ENCODE peak calls at places on chromosomes 12 and 14, in six cellular contexts. I is heart left ventricle, E is A549, D is body of pancreas, F is left ventricle myocardium inferior, K is OCI-LY7. U is an unnamed sample.

GRCh38 chr12:100927825-100928224 is 133.2 kb downstream of the ANO4 start:
- DNase-seq in D (no peak), F (no peak), E (no peak), I (no peak), K (no peak), U (no peak)

GRCh38 chr12:6280053-6280469 is 30.4 kb upstream of the PLEKHG6 start:
- DNase-seq in E (peak; percentile 86), F (no peak), I (no peak), K (no peak), D (peak; percentile 80), U (peak; percentile 90)

GRCh38 chr12:117507547-117507946 is 146.1 kb upstream of the NOS1 start:
- DNase-seq in E (no peak), K (no peak), I (no peak), F (no peak), D (peak; percentile 30), U (no peak)

GRCh38 chr12:65372574-65372973 is 94.1 kb downstream of the MSRB3 start:
- DNase-seq in K (no peak), D (no peak), E (no peak), F (no peak), I (no peak), U (no peak)

GRCh38 chr14:52848626-52849025 is 57.2 kb upstream of the GNPNAT1 start:
- DNase-seq in F (no peak), E (no peak), I (no peak), K (no peak), D (no peak), U (no peak)

GRCh38 chr12:43676183-43676813 is 82.3 kb downstream of the PUS7L start:
- DNase-seq in E (peak; percentile 15), D (peak; percentile 24), F (no peak), K (peak; percentile 34), I (no peak), U (no peak)

GRCh38 chr12:109098671-109099070 is 1.3 kb downstream of the UNG start:
- DNase-seq in K (no peak), I (no peak), E (no peak), F (no peak), D (no peak), U (peak; percentile 26)

GRCh38 chr14:104647467-104648063 is 41.9 kb upstream of the INF2 start:
- DNase-seq in F (no peak), D (no peak), I (no peak), E (no peak), K (no peak), U (no peak)

GRCh38 chr12:82682326-82682725 is 4.4 kb upstream of the TMTC2 start:
- DNase-seq in D (peak; percentile 23), I (no peak), E (peak; percentile 17), F (no peak), K (no peak), U (no peak)

GRCh38 chr14:23951590-23952143 is 1.9 kb upstream of the DHRS4 start:
- DNase-seq in I (no peak), D (peak; percentile 79), E (no peak), F (no peak), K (no peak), U (no peak)

GRCh38 chr12:124737040-124737419 is 126.6 kb downstream of the SCARB1 start:
- DNase-seq in I (no peak), E (no peak), F (no peak), D (no peak), K (no peak), U (no peak)

GRCh38 chr14:99188721-99189120 is 83.3 kb downstream of the BCL11B start:
- DNase-seq in I (no peak), D (no peak), K (no peak), F (no peak), E (no peak), U (no peak)

GRCh38 chr12:51884676-51885229 is 3.1 kb upstream of the ANKRD33 start:
- DNase-seq in D (no peak), F (no peak), I (no peak), K (no peak), E (peak; percentile 50), U (no peak)

GRCh38 chr12:105331805-105332251 is 1.3 kb downstream of the C12orf75 start:
- DNase-seq in K (peak; percentile 67), I (no peak), E (no peak), F (no peak), D (no peak), U (no peak)

GRCh38 chr12:7180685-7181084 is 8.8 kb upstream of the PEX5 start:
- DNase-seq in K (no peak), I (no peak), F (no peak), D (no peak), E (no peak), U (no peak)

GRCh38 chr12:24780969-24781368 is 167.9 kb downstream of the BCAT1 start:
- DNase-seq in D (no peak), I (no peak), F (no peak), K (peak; percentile 27), E (no peak), U (no peak)

GRCh38 chr12:14403711-14404164 is 38.3 kb downstream of the ATF7IP start:
- DNase-seq in K (peak; percentile 52), E (no peak), F (no peak), I (no peak), D (peak; percentile 38), U (peak; percentile 69)

DNA sequence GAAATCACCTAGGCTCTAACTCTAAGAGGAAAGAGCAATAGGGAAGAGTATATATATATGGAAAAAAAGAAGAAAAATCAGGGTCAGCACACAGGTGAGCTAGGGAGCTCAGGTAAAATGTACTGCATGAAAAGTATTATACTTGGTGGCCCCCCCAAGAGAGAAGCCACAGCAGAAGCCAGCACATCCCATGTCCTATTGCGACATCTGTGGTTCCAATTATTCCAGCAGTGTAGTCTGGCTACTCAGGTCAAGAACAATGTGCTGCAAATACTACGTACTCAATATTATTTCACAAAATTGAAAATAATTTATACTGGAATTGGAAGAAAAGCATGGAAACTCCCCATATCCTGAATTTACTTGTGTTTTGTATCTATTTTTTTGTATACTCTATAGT is 85.5 kb downstream of the CEP83 start:
- DNase-seq in E (no peak), D (no peak), F (no peak), I (no peak), K (no peak), U (peak; percentile 6)
- H3K4me3 ChIP-seq in E (no peak overlapping the region), D (no peak overlapping the region), F (no peak overlapping the region), I (no peak overlapping the region), K (no peak overlapping the region), U (no peak overlapping the region)

GRCh38 chr12:20546267-20546666 is 148.9 kb upstream of the SLCO1C1 start:
- DNase-seq in K (no peak), I (no peak), F (no peak), E (no peak), D (no peak), U (no peak)

GRCh38 chr12:20555015-20555414 is 140.1 kb upstream of the SLCO1C1 start:
- DNase-seq in F (no peak), D (no peak), I (no peak), K (no peak), E (no peak), U (no peak)

GRCh38 chr12:20547788-20548575 is 147.2 kb upstream of the SLCO1C1 start:
- DNase-seq in K (no peak), D (no peak), E (no peak), I (no peak), F (no peak), U (peak; percentile 67)

GRCh38 chr12:20548592-20548991 is 146.5 kb upstream of the SLCO1C1 start:
- DNase-seq in E (no peak), D (no peak), K (no peak), I (no peak), F (no peak), U (no peak)

DNA sequence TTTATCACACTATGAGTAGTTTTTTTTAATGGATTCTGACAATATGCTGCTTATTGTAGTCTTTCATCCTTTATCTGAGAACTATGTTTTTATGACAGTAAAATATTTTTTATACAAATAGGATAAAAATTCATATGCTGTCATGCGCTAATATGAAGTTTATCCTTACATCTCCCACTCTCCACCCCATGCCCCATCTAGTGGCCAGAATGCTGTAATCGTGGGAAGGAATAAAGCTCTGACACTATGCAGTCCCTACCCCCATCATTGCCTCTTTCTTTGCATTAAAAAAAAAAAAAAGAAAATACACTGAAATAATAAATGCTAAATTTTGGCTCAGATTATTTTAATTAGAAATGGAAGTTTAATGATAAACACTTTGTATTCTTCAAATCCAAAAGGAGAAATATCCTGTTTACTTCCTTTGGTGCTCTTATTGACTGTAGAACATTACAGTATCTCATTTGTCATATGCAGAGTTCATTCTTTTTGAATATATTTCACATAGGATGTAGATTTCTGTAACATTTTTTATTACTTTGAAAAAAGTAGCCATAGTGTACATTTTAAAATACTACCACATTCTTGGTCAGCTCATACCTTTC is 145.9 kb upstream of the SLCO1C1 start:
- DNase-seq in K (no peak), D (no peak), F (no peak), I (peak; percentile 31), E (peak; percentile 30), U (peak; percentile 45)
- TF ChIP-seq CTCF in K (peak; percentile 69), D (peak; percentile 24), F (peak; percentile 69), I (peak; percentile 69), E (peak; percentile 70), U (peak; percentile 76)

GRCh38 chr12:89059721-89060120 is 292.6 kb downstream of the DUSP6 start:
- DNase-seq in D (no peak), E (no peak), I (no peak), K (no peak), F (no peak), U (peak; percentile 33)
- H3K4me3 ChIP-seq in D (no peak overlapping the region), E (no peak overlapping the region), I (no peak overlapping the region), K (no peak overlapping the region), F (no peak overlapping the region), U (no peak overlapping the region)

GRCh38 chr14:93375673-93376156 is 28.7 kb downstream of the COX8C start:
- DNase-seq in K (peak; percentile 79), D (no peak), E (no peak), F (no peak), I (no peak), U (no peak)

GRCh38 chr14:93379841-93380240 is 32.9 kb downstream of the COX8C start:
- DNase-seq in I (no peak), E (no peak), F (no peak), D (no peak), K (no peak), U (no peak)

GRCh38 chr14:93381644-93382043 is 34.7 kb downstream of the COX8C start:
- DNase-seq in F (no peak), E (no peak), I (no peak), D (no peak), K (no peak), U (peak; percentile 57)
- TF ChIP-seq CTCF in F (no peak), E (no peak), I (no peak), D (no peak), K (no peak), U (no peak)